ENCODE peak calls at places on chromosomes 3 and 15, in ten cellular contexts. F, B, D, U, M, N, J, I, G and E are unnamed samples. For H3K36me3, the result is how much of the 10 kb centered on the place peaks cover.

GRCh38 chr3:32200490-32200889 is 38.0 kb upstream of the CMTM8 start:
- DNase-seq in J (no peak), M (no peak), U (no peak), B (no peak), N (no peak), D (peak), G (no peak), I (peak), F (no peak), E (no peak)

GRCh38 chr3:65483475-65483874 is 555.2 kb downstream of the MAGI1 start:
- DNase-seq in G (peak), U (no peak), F (peak), B (peak), M (no peak), I (peak), N (no peak), J (no peak), D (peak), E (peak)

GRCh38 chr15:61112231-61112630 is 116.9 kb downstream of the RORA start:
- DNase-seq in M (no peak), J (peak), D (no peak), B (peak), F (no peak), G (peak), I (no peak), U (no peak), N (no peak), E (no peak)

GRCh38 chr3:29555590-29555989 is 274.7 kb downstream of the RBMS3 start:
- DNase-seq in N (no peak), F (no peak), G (no peak), M (no peak), D (no peak), U (no peak), J (no peak), B (no peak), I (no peak), E (no peak)

GRCh38 chr3:4751057-4752051 is 227.9 kb upstream of the BHLHE40 start:
- DNase-seq in I (no peak), B (no peak), J (no peak), G (no peak), N (no peak), U (no peak), F (no peak), M (no peak), D (no peak), E (peak)

GRCh38 chr3:72336114-72336651 is 512.1 kb downstream of the SHQ1 start:
- DNase-seq in G (no peak), J (no peak), I (no peak), B (no peak), N (no peak), D (no peak), M (no peak), F (no peak), U (no peak), E (no peak)

GRCh38 chr15:61974759-61975158 is 85.5 kb downstream of the VPS13C start:
- DNase-seq in D (no peak), I (no peak), J (no peak), G (no peak), B (no peak), M (no peak), F (no peak), U (no peak), N (no peak), E (peak)

GRCh38 chr3:184352149-184352785 is 9.1 kb downstream of the CLCN2 start:
- DNase-seq in G (peak), J (no peak), N (no peak), D (no peak), F (peak), I (no peak), U (no peak), B (no peak), M (no peak), E (no peak)

GRCh38 chr3:102715030-102715697 is 280.3 kb downstream of the ZPLD1 start:
- DNase-seq in I (no peak), D (no peak), J (no peak), M (no peak), G (no peak), B (no peak), F (no peak), U (no peak), N (no peak), E (peak)

GRCh38 chr15:86115138-86115801 is 35.6 kb downstream of the AGBL1 start:
- DNase-seq in G (no peak), F (no peak), I (no peak), B (no peak), D (no peak), N (no peak), M (no peak), U (no peak), J (peak), E (no peak)

GRCh38 chr15:70057931-70058641 is 39.6 kb downstream of the TLE3 start:
- DNase-seq in I (peak), M (peak), G (no peak), D (no peak), F (no peak), B (no peak), U (no peak), N (no peak), J (no peak), E (no peak)

GRCh38 chr15:62491642-62492041 is 326.6 kb upstream of the C2CD4B start:
- DNase-seq in D (no peak), F (no peak), U (no peak), B (no peak), M (no peak), J (no peak), I (no peak), N (no peak), G (no peak), E (no peak)

GRCh38 chr3:30642715-30643361 is 36.4 kb downstream of the TGFBR2 start:
- DNase-seq in U (no peak), J (no peak), B (no peak), N (peak), F (no peak), G (no peak), M (no peak), D (no peak), I (no peak), E (no peak)

GRCh38 chr15:58604455-58604923 is 145.0 kb downstream of the ADAM10 start:
- DNase-seq in M (no peak), D (no peak), G (no peak), U (no peak), B (no peak), J (no peak), I (no peak), F (no peak), N (no peak), E (peak)

GRCh38 chr15:89494941-89495637 is 1.3 kb downstream of the RHCG start:
- DNase-seq in D (no peak), M (peak), I (no peak), G (peak), B (no peak), N (peak), F (peak), J (peak), U (no peak), E (peak)

GRCh38 chr3:136305879-136306278 is 55.7 kb downstream of the PCCB start:
- DNase-seq in N (peak), B (no peak), I (no peak), D (no peak), J (peak), F (no peak), U (no peak), G (no peak), M (no peak), E (no peak)

GRCh38 chr3:80439490-80439889 is 671.7 kb upstream of the ROBO1 start:
- DNase-seq in B (no peak), I (no peak), D (no peak), M (peak), F (no peak), G (no peak), J (no peak), N (no peak), U (no peak), E (no peak)

GRCh38 chr3:149848238-149848637 is 35.2 kb downstream of the RNF13 start:
- DNase-seq in F (no peak), G (no peak), U (no peak), I (no peak), J (no peak), M (no peak), B (no peak), N (no peak), D (no peak), E (no peak)

GRCh38 chr3:81620813-81621212 is 140.6 kb downstream of the GBE1 start:
- DNase-seq in U (no peak), N (no peak), G (no peak), F (no peak), J (no peak), M (no peak), I (no peak), B (no peak), D (no peak), E (no peak)

GRCh38 chr3:174466471-174467054 is 392.6 kb upstream of the NAALADL2 start:
- DNase-seq in N (no peak), D (no peak), I (no peak), F (no peak), M (no peak), U (no peak), G (no peak), J (no peak), B (no peak), E (no peak)

GRCh38 chr15:70556376-70556775 is 207.0 kb downstream of the UACA start:
- DNase-seq in U (no peak), J (no peak), B (no peak), G (peak), F (no peak), M (no peak), D (no peak), I (no peak), N (no peak), E (no peak)

GRCh38 chr3:65836047-65836446 is 202.7 kb downstream of the MAGI1 start:
- DNase-seq in M (no peak), N (no peak), U (no peak), B (no peak), I (no peak), J (no peak), F (no peak), G (no peak), D (no peak), E (no peak)

GRCh38 chr3:124923833-124924232 is 10.7 kb downstream of the MUC13 start:
- DNase-seq in D (no peak), N (no peak), U (no peak), F (no peak), B (no peak), I (no peak), G (no peak), M (no peak), J (peak), E (no peak)

GRCh38 chr15:26866298-26867198 is at the start of gene GABRA5:
- DNase-seq in D (no peak), J (peak), N (no peak), M (peak), U (peak), I (no peak), G (peak), B (peak), F (no peak), E (peak)

GRCh38 chr15:41971089-41971892 is 1.1 kb downstream of the EHD4 start:
- DNase-seq in M (peak), I (peak), B (peak), D (peak), N (peak), G (peak), J (peak), F (peak), U (no peak), E (peak)

GRCh38 chr3:169699070-169699469 is 35.6 kb upstream of the MECOM start:
- DNase-seq in J (no peak), G (no peak), N (no peak), I (no peak), U (no peak), B (no peak), F (no peak), M (no peak), D (no peak), E (no peak)

GRCh38 chr3:189688296-189688695 is 57.1 kb downstream of the TP63 start:
- DNase-seq in D (no peak), I (no peak), M (no peak), J (no peak), G (no peak), F (no peak), N (no peak), U (no peak), B (no peak), E (no peak)

GRCh38 chr15:58233341-58233740 is 95.2 kb downstream of the AQP9 start:
- DNase-seq in B (no peak), F (no peak), J (no peak), U (no peak), G (no peak), N (no peak), I (no peak), D (no peak), M (no peak), E (no peak)

GRCh38 chr3:38645076-38645475 is 4.4 kb downstream of the SCN5A start:
- DNase-seq in D (no peak), N (no peak), M (no peak), F (no peak), J (peak), G (peak), U (peak), B (no peak), I (no peak), E (no peak)

GRCh38 chr3:180870008-180870733 is 42.3 kb upstream of the FXR1 start:
- DNase-seq in G (peak), J (peak), D (peak), M (no peak), F (peak), I (peak), N (no peak), B (peak), U (no peak), E (no peak)

GRCh38 chr3:46208167-46208704 is at the start of gene CCR1:
- DNase-seq in D (peak), J (peak), I (peak), B (peak), G (peak), N (peak), U (peak), F (peak), M (no peak), E (peak)

GRCh38 chr15:63043391-63044076 is 987 bp downstream of the TPM1 start:
- DNase-seq in U (no peak), G (peak), M (no peak), D (peak), I (no peak), J (peak), B (no peak), N (no peak), F (no peak), E (no peak)

GRCh38 chr3:131555456-131555855 is 52.7 kb upstream of the MRPL3 start:
- DNase-seq in B (no peak), M (no peak), N (no peak), F (no peak), D (no peak), U (no peak), G (no peak), J (no peak), I (no peak), E (no peak)

GRCh38 chr3:131550562-131551188 is 47.9 kb upstream of the MRPL3 start:
- DNase-seq in U (no peak), I (no peak), J (no peak), D (no peak), N (no peak), B (no peak), M (peak), G (no peak), F (no peak), E (no peak)

GRCh38 chr3:131549340-131549739 is 46.6 kb upstream of the MRPL3 start:
- DNase-seq in U (no peak), M (no peak), I (no peak), D (no peak), J (no peak), B (no peak), G (no peak), F (no peak), N (no peak), E (peak)

GRCh38 chr3:131553495-131554247 is 50.9 kb upstream of the MRPL3 start:
- DNase-seq in U (no peak), J (no peak), G (no peak), D (no peak), B (no peak), N (no peak), M (no peak), F (no peak), I (no peak), E (no peak)

DNA sequence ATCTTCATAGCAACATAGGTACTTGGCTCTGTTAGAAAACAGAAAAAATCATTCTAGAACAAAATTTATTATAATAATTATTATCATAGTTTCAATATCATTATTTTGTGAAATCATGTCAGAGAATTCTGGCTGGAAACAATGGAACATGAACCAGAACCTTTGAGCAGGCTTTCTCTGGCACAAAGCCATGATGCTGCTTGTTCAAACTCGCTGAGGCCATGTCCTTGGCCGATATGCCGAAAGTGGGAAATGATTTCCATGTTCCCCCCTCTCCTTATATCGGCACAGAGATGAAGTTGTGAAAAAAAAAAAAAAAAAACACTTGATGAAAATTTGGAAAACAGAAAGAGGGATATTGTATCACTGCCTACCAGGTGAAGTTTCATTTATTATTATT is 49.0 kb upstream of the MRPL3 start:
- DNase-seq in B (no peak), D (no peak), F (no peak), J (no peak), U (no peak), I (no peak), G (no peak), N (no peak), M (peak), E (no peak)
- H3K36me3 ChIP-seq in B (under half), D (under half), F (under half), J (under half), U (under half), I (under half), G (under half), N (under half), M (under half), E (under half)

GRCh38 chr3:129558076-129558771 is 15.2 kb downstream of the H1-8 start:
- DNase-seq in G (no peak), I (no peak), N (no peak), B (no peak), U (no peak), J (no peak), M (no peak), D (peak), F (no peak), E (no peak)
- H3K36me3 ChIP-seq in G (under half), I (half or more), N (under half), B (under half), U (half or more), J (under half), M (under half), D (under half), F (under half), E (under half)

GRCh38 chr3:52397676-52398399 is 47.1 kb downstream of the SEMA3G start:
- DNase-seq in D (peak), N (no peak), J (no peak), G (no peak), I (no peak), M (no peak), U (no peak), F (no peak), B (no peak), E (no peak)

GRCh38 chr3:52399593-52399992 is 45.3 kb downstream of the SEMA3G start:
- DNase-seq in I (no peak), B (no peak), G (no peak), D (peak), U (no peak), M (no peak), J (no peak), N (no peak), F (peak), E (no peak)

GRCh38 chr3:52396907-52397591 is 47.9 kb downstream of the SEMA3G start:
- DNase-seq in F (no peak), I (no peak), N (no peak), J (no peak), D (peak), B (no peak), U (no peak), G (no peak), M (no peak), E (no peak)

GRCh38 chr3:52399131-52399530 is 45.8 kb downstream of the SEMA3G start:
- DNase-seq in D (peak), N (no peak), J (no peak), G (no peak), F (no peak), I (no peak), M (no peak), U (no peak), B (no peak), E (no peak)

GRCh38 chr3:52398670-52399081 is 46.2 kb downstream of the SEMA3G start:
- DNase-seq in M (no peak), U (no peak), B (no peak), G (no peak), J (no peak), F (no peak), D (peak), N (no peak), I (no peak), E (no peak)
- H3K36me3 ChIP-seq in M (under half), U (under half), B (under half), G (under half), J (under half), F (under half), D (under half), N (under half), I (half or more), E (under half)

GRCh38 chr3:185625784-185626183 is 39.7 kb downstream of the SENP2 start:
- DNase-seq in B (no peak), M (no peak), G (no peak), F (no peak), I (no peak), N (no peak), D (no peak), U (no peak), J (no peak), E (no peak)

GRCh38 chr3:185629554-185630181 is 43.6 kb downstream of the SENP2 start:
- DNase-seq in B (no peak), U (no peak), J (no peak), G (no peak), N (no peak), I (no peak), M (no peak), D (no peak), F (peak), E (no peak)

GRCh38 chr3:185623909-185624308 is 37.8 kb downstream of the SENP2 start:
- DNase-seq in J (no peak), G (no peak), B (no peak), M (no peak), N (no peak), U (no peak), I (no peak), D (no peak), F (no peak), E (no peak)
- H3K36me3 ChIP-seq in J (under half), G (half or more), B (under half), M (under half), N (half or more), U (half or more), I (half or more), D (half or more), F (under half), E (under half)

DNA sequence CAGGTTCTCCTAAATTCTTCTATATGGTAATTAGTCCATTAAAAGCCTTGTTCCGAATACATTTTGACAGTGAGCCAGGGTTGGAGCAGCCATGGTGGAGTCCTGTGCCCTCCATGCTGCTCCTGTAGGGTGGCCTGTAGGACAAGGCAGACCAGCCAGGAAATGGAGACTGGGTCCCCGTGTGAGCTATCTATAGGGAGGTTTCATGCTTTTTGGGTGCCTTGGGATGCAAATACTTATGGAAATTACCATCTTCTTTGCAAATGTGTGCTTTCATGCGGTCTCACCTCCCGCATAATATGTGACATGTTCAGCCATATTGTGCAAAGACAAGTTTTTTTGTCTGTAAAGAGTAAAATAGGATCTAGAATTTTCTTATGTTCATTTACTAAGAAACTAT is 58.0 kb upstream of the FURIN start:
- DNase-seq in B (no peak), N (no peak), M (no peak), I (no peak), D (no peak), U (no peak), F (no peak), J (no peak), G (peak), E (no peak)
- H3K36me3 ChIP-seq in B (under half), N (half or more), M (under half), I (under half), D (under half), U (under half), F (under half), J (under half), G (under half), E (under half)

GRCh38 chr3:143037867-143038266 is 36.5 kb downstream of the U2SURP start:
- DNase-seq in I (no peak), G (no peak), J (no peak), M (no peak), N (no peak), U (no peak), F (no peak), D (no peak), B (no peak), E (no peak)

GRCh38 chr3:143041901-143042300 is 40.5 kb downstream of the U2SURP start:
- DNase-seq in M (no peak), D (no peak), B (no peak), N (no peak), F (no peak), G (no peak), J (no peak), U (no peak), I (no peak), E (no peak)

GRCh38 chr3:143035466-143036214 is 34.3 kb downstream of the U2SURP start:
- DNase-seq in D (no peak), N (no peak), J (no peak), G (no peak), M (no peak), I (no peak), B (no peak), F (no peak), U (no peak), E (no peak)

GRCh38 chr3:143040264-143040879 is 39.0 kb downstream of the U2SURP start:
- DNase-seq in M (no peak), D (no peak), F (no peak), U (no peak), B (peak), G (no peak), I (no peak), N (peak), J (no peak), E (peak)

GRCh38 chr3:143036557-143036956 is 35.2 kb downstream of the U2SURP start:
- DNase-seq in D (no peak), F (no peak), M (no peak), U (no peak), B (no peak), J (no peak), I (no peak), G (no peak), N (no peak), E (no peak)
- H3K36me3 ChIP-seq in D (half or more), F (under half), M (half or more), U (half or more), B (half or more), J (under half), I (half or more), G (half or more), N (half or more), E (under half)